ENCODE peak calls at places on chromosome 17, in four cellular contexts. A, D, M and G are unnamed samples.

GRCh38 chr17:81905993-81906392 is 4.0 kb downstream of the NPB start:
- DNase-seq in D (no peak), A (no peak), M (no peak), G (no peak)

GRCh38 chr17:78225088-78225865 is 6.2 kb upstream of the TMEM235 start:
- DNase-seq in A (no peak), D (no peak), M (no peak), G (no peak)

GRCh38 chr17:59149051-59149450 is 5.9 kb downstream of the SKA2 start:
- DNase-seq in A (no peak), D (peak), M (no peak), G (no peak)

GRCh38 chr17:81870155-81870977 is 771 bp downstream of the ARHGDIA start:
- DNase-seq in A (no peak), D (peak), M (no peak), G (peak)

GRCh38 chr17:83180264-83180995 is 101.0 kb downstream of the METRNL start:
- DNase-seq in A (peak), M (no peak), D (no peak), G (no peak)

GRCh38 chr17:15233022-15233805 is 31.9 kb downstream of the PMP22 start:
- DNase-seq in A (no peak), D (peak), M (no peak), G (no peak)

GRCh38 chr17:30567231-30568116 is 90.3 kb downstream of the GOSR1 start:
- DNase-seq in D (no peak), A (no peak), M (no peak), G (no peak)

GRCh38 chr17:74825952-74826713 is 33.6 kb downstream of the GRIN2C start:
- DNase-seq in M (no peak), D (no peak), A (no peak), G (no peak)

GRCh38 chr17:1484586-1485310 is 7.7 kb downstream of the MYO1C start:
- DNase-seq in A (peak), M (peak), D (peak), G (peak)
- TF ChIP-seq CTCF in A (no peak), M (no peak), D (peak), G (no peak)

DNA sequence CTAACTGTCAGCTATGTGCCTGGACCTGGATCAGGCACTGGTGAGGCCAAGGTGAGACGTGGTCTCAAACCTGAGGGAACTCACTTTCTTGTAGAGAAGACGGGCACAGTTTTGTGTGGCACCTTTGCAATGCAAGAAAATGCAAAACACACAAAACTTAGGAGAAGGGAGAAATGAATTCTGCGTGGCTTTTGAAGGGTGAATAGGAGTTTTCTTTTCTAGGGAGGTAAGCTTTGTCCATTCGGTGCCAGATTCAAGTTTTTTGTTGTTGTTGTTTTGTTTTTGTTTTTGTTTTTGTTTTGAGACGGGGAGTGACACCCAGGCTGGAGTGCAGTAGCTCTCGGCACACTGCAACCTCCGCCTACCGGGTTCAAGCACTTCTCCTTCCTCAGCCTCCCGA is 1.4 kb downstream of the TOM1L1 start:
- DNase-seq in D (no peak), M (no peak), A (no peak), G (no peak)
- TF ChIP-seq CTCF in D (no peak), M (no peak), A (no peak), G (no peak)

GRCh38 chr17:46061435-46061834 is 62.4 kb downstream of the STH start:
- DNase-seq in M (no peak), A (no peak), D (peak), G (no peak)
- TF ChIP-seq CTCF in M (no peak), A (no peak), D (peak), G (peak)

DNA sequence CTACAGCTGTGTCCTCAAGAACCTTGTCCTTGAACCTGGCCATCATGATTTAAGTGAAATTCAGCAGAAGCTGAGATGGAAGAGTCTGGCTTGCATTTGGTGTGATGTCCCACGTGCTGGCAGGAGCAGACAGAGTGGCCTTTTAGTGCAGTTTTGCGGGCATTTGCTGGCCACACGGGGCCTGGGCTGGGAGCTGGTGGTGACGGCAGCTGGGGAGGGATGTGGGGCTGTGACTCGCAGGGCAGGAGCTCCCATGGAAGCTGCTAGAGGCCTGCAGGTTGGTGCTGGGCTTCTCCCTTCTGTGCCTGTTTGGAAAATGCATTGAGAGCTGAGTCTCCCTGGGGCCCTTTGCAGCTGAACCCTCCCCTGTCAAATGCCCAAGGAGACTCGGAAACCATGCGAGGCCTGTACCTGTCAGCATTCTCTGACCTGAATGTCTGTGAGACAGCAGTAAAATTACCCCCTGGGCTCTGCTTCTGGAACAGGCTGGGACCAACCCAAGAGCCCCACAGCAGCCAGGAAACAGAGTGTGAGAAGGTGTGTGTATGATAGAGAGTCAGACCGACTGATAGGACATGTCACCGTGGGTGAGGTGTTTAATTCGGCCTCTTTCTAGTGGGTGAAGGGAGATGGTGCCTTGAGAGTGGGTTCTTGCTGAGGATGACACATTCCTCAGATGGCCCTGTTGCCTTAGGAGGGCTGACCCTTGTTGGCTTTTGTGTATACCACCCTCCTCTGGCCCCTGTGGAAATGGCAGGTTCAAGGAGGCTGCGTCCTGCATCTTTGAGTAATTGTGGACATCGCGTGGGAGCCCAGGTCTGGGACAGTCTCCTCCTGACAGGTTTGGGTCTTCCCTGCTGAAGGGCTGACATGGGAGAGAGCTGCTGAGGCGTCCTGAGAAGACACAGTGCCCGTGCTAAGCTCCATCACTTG is 145.5 kb downstream of the MSI2 start:
- DNase-seq in M (no peak), D (no peak), A (no peak), G (no peak)
- TF ChIP-seq CTCF in M (no peak), D (no peak), A (no peak), G (no peak)

GRCh38 chr17:47950448-47950847 is 7.2 kb downstream of the PRR15L start:
- DNase-seq in D (no peak), M (no peak), A (no peak), G (peak)

GRCh38 chr17:47955497-47956461 is 1.9 kb downstream of the PRR15L start:
- DNase-seq in M (peak), A (peak), D (no peak), G (peak)

GRCh38 chr17:47956818-47957590 is 679 bp downstream of the PRR15L start:
- DNase-seq in A (no peak), D (no peak), M (no peak), G (no peak)

GRCh38 chr17:47952181-47953021 is 5.3 kb downstream of the PRR15L start:
- DNase-seq in A (peak), D (no peak), M (no peak), G (peak)

DNA sequence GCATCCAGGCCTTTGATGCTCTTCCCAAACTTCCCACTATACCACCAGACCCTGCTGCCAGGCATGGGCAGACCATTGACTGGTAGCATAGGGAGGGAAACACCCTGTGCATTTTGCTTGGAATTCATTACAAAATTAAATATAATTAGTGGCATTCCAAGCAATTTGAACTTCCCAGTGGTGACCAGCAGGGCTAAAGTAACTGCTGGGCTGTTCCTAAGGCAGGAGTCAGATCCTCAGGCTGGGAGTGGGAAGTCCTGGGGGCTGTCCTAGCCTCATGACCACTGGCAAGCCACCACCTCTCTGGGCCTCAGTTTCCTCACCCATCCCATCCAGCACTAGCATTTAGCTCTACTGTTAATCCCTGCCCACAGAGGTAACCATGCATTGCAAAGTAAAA is 3.7 kb downstream of the PRR15L start:
- DNase-seq in D (no peak), M (no peak), A (no peak), G (no peak)
- TF ChIP-seq CTCF in D (no peak), M (no peak), A (no peak), G (peak)

DNA sequence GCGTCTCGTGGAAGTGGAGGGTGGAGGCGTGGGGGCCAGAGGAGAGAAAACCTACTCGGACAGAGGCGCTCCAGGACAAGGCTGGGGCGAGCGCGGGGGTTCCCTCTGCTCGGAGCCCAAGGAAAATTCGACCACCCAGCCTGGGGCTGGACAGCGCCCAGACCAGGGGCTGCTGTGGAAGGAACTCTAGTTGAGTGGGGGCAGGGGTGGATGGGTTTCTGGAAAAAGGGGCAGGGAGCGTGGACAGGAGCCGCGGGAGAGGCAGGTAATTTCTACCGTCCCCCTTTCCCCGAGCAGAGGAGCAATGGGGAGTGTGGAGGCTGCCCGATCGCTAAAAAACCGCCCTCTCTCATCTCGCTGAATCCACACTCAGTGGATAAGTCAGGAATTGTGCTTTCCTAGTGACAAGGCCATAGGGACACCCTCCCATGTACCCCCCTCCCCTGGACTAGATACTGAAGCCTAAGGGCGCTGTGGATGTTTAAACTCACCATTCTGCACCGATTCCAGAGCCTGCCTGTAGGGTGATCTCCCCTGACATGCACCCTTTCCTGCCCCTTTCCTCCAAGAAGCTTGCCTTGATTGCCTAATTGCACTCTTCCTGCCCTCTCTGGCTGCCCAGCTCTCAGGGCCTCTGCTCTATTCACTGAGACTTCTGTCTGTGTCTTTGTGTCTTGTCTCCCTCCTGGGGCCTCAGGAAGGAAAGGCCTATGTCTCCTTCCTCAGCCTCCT is 90.7 kb upstream of the TMEM97 start:
- DNase-seq in D (no peak), M (no peak), A (no peak), G (no peak)
- TF ChIP-seq CTCF in D (peak), M (no peak), A (no peak), G (no peak)

GRCh38 chr17:77182773-77183172 is 42.0 kb downstream of the SEC14L1 start:
- DNase-seq in M (no peak), D (no peak), A (no peak), G (no peak)
- TF ChIP-seq CTCF in M (no peak), D (no peak), A (no peak), G (no peak)

DNA sequence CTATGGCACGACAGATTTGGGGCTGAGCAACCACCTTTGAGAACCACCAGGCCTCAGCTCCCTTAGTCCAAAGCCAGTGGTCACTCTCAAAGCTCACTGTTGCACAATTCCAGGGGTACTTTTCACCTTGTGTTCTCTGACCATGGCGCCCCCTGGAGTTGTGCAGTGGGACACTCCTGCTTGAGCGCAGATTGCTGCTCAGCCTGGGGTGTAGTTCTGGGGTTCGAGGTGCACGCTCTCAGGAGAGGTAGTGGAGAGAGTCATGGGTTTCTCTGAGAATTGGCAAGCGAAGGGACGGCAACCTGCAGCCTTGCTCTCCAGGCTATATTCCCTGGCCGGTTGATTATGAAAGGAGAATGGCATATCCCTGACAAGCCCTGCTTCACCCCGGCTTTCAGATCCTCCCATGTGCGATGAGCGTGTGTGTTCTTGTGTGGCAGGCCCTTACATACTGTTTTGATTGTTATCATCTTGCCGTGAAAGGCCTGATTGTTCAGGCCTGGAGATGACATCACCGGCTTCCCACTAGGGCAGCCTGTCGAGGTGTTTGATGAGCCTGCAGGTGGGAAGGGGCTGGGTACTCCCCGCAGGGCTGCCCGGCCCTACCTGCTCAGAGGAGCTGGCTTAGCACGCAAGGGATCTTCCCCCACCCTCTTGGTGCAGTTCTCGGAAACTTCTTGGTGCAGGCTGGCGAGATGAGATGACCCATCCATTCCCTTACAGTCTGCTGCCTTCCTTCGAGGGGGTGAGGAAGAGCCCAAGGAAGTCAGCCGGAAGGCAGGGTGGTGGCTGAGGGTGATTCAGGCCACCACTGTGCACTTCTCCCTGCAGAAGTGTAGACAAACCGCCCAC is 431.2 kb downstream of the SLC39A11 start:
- DNase-seq in D (no peak), M (no peak), A (no peak), G (peak)
- TF ChIP-seq CTCF in D (peak), M (no peak), A (no peak), G (peak)